ENCODE peak calls at places on chromosome X, in five cellular contexts. T is neural progenitor cell; K is gastrocnemius medialis; Z is cardiac muscle cell; M is CD8-positive, alpha-beta memory T cell. C is an unnamed sample. For H3K27me3 and H3K4me1, the result is how much of the 10 kb centered on the place peaks cover.

GRCh38 chrX:17078031-17078730 is 131.7 kb downstream of the REPS2 start:
- DNase-seq in T (no peak), K (no peak), Z (no peak), M (no peak), C (no peak)

GRCh38 chrX:15143050-15143824 is 126.6 kb downstream of the ASB9 start:
- DNase-seq in T (peak), K (peak), Z (peak), M (peak), C (no peak)

GRCh38 chrX:48003367-48003757 is 427 bp downstream of the ZNF182 start:
- DNase-seq in T (peak), K (no peak), Z (no peak), M (peak), C (no peak)

GRCh38 chrX:132795211-132795610 is 163.2 kb downstream of the HS6ST2 start:
- DNase-seq in T (peak), K (no peak), Z (peak), M (no peak), C (no peak)

GRCh38 chrX:139967300-139967699 is 2.0 kb upstream of the CXorf66 start:
- DNase-seq in T (peak), K (no peak), Z (no peak), M (no peak), C (no peak)

GRCh38 chrX:87376896-87377295 is 140.7 kb upstream of the KLHL4 start:
- DNase-seq in T (no peak), K (no peak), Z (no peak), M (no peak), C (no peak)

GRCh38 chrX:155718964-155719586 is 106.3 kb upstream of the TMLHE start:
- DNase-seq in T (no peak), K (peak), Z (peak), M (no peak), C (no peak)

GRCh38 chrX:110042521-110042920 is 39.6 kb downstream of the TMEM164 start:
- DNase-seq in T (no peak), K (no peak), Z (no peak), M (no peak), C (no peak)

GRCh38 chrX:24838624-24839023 is 144.9 kb downstream of the POLA1 start:
- DNase-seq in T (peak), K (no peak), Z (peak), M (peak), C (no peak)

GRCh38 chrX:7108995-7109634 is 38.4 kb upstream of the STS start:
- DNase-seq in T (peak), K (no peak), Z (peak), M (no peak), C (no peak)

GRCh38 chrX:32289356-32289755 is 922.0 kb downstream of the DMD start:
- DNase-seq in T (no peak), K (no peak), Z (no peak), M (no peak), C (no peak)

GRCh38 chrX:37302569-37302968 is 46.6 kb upstream of the PRRG1 start:
- DNase-seq in T (peak), K (no peak), Z (peak), M (no peak), C (no peak)

GRCh38 chrX:74343970-74344622 is 40.1 kb downstream of the ZCCHC13 start:
- DNase-seq in T (peak), K (peak), Z (peak), M (peak), C (no peak)

GRCh38 chrX:49291615-49292337 is 11.7 kb upstream of the GAGE10 start:
- DNase-seq in T (peak), K (peak), Z (peak), M (peak), C (peak)

GRCh38 chrX:63809158-63809557 is 24.1 kb upstream of the ARHGEF9 start:
- DNase-seq in T (no peak), K (no peak), Z (no peak), M (no peak), C (no peak)

GRCh38 chrX:53494427-53494826 is 60.3 kb upstream of the HSD17B10 start:
- DNase-seq in T (no peak), K (no peak), Z (no peak), M (no peak), C (no peak)

GRCh38 chrX:51857159-51857733 is 36.2 kb upstream of the MAGED1 start:
- DNase-seq in T (no peak), K (no peak), Z (no peak), M (no peak), C (no peak)

GRCh38 chrX:51855698-51856097 is 37.7 kb upstream of the MAGED1 start:
- DNase-seq in T (no peak), K (no peak), Z (no peak), M (no peak), C (no peak)

GRCh38 chrX:51862920-51863319 is 30.5 kb upstream of the MAGED1 start:
- DNase-seq in T (no peak), K (no peak), Z (no peak), M (no peak), C (no peak)

GRCh38 chrX:51866156-51866555 is 27.3 kb upstream of the MAGED1 start:
- DNase-seq in T (no peak), K (no peak), Z (no peak), M (no peak), C (no peak)

GRCh38 chrX:51860679-51861078 is 32.7 kb upstream of the MAGED1 start:
- DNase-seq in T (peak), K (no peak), Z (peak), M (no peak), C (no peak)
- H3K27me3 ChIP-seq in T (under half), K (under half), Z (under half), M (under half), C (under half)

DNA sequence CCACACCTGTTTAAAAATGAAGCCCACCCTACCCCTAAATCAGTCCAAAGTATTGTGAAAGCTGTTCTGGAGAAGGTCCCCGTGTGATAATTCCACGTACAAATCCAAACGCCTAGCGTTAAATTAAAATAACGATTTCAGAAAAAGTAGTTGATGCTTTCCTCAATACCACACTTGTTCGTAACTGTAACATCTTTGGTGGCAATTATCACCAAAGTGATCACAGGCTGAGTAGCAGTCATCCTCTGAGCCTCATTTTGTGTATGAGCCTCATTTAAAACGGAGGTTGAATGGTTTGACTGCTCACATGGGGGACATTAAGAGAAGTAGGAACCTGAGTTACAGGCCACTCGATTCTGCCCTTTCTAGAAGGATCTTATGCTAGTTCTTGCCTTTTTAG is 92.9 kb downstream of the GEMIN8 start:
- DNase-seq in T (no peak), K (no peak), Z (no peak), M (no peak), C (no peak)
- H3K27ac ChIP-seq in T (no peak), K (no peak), Z (peak), M (no peak), C (no peak)

GRCh38 chrX:19704117-19704516 is 183.3 kb downstream of the SH3KBP1 start:
- DNase-seq in T (no peak), K (no peak), Z (no peak), M (no peak), C (no peak)
- H3K4me1 ChIP-seq in T (under half), K (under half), Z (under half), M (under half), C (under half)

DNA sequence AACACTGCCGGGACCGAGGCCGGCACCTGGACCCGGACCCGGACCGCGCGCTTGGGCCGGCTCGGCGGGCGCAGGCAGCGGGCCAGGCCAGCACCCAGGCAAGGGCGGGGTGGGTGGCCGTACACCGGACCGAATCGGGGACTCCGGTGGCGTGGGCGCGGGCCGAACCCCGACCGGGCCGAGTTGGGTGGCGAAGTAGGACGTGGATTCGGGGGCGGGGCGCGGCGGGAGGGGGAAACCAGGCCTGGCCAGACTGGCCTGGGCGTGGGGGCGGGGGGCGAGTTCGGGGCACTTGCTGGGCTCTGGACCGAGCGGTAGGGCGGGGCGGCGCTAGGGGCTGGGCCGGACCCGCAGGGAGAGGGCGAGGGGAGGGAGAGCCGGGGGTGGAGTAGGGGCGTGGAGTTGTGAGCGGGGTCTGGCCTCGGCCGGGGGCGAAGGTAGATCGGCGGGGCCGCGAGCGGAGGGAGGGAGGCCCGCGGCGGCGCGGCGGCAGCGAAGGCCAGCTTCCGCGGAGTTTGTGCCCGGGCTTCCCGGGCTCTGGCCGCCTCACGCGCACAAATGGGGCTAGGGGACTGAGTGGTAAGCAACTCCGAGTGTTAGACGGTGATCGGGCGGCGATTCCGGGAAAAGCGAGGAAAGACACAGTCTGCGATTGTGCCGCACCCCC is 1.8 kb upstream of the BCORL1 start:
- DNase-seq in T (peak), K (no peak), Z (peak), M (no peak), C (peak)
- H3K27me3 ChIP-seq in T (under half), K (under half), Z (under half), M (under half), C (under half)

GRCh38 chrX:20313889-20314288 is 47.2 kb upstream of the RPS6KA3 start:
- DNase-seq in T (no peak), K (no peak), Z (no peak), M (no peak), C (no peak)

GRCh38 chrX:20312018-20312417 is 45.3 kb upstream of the RPS6KA3 start:
- DNase-seq in T (no peak), K (no peak), Z (no peak), M (no peak), C (no peak)

GRCh38 chrX:20306668-20307067 is 40.0 kb upstream of the RPS6KA3 start:
- DNase-seq in T (no peak), K (no peak), Z (no peak), M (no peak), C (no peak)

GRCh38 chrX:20311505-20311904 is 44.8 kb upstream of the RPS6KA3 start:
- DNase-seq in T (no peak), K (no peak), Z (no peak), M (no peak), C (no peak)

DNA sequence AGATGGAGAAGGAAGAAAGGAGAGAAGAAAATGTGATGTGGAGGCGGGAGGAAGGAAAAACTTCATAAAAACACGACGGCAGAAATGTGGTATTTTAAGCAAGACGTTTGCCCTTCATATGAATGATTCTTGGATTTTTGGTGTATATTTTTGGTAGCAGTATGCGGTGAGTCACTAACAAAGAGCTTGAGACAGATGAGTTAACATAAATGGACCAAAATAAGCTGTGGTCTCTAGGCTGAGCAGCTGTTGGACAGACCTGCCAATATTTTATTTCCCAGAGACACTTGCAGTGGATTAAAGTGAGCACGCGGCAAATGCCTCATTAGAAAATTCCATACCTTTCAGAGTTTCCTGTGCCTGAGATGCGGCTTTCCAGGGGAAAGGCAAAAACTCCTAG is 43.1 kb upstream of the RPS6KA3 start:
- DNase-seq in T (no peak), K (no peak), Z (no peak), M (no peak), C (no peak)
- H3K27ac ChIP-seq in T (no peak), K (no peak), Z (no peak), M (no peak), C (peak)

DNA sequence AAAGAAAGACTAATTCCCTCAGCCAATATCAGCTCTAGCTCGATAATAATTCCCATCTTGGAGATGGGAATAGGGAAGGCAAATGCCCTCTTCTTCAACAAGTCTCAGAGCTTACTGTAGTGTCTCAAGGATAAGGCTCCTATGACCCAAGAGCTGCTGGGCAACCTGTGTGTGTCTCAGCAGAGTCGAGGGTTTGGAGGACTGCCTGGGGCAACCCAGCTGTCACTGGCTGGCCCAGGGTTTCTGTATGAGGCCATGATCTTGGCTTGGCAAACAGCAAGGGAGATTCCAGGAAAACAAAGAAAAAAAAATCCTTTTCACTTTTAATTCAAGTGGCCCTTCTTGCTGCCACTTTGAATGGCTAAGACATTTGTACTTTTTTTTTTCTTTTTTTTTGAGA is 34.3 kb downstream of the TMSB4X start:
- DNase-seq in T (no peak), K (no peak), Z (no peak), M (no peak), C (no peak)
- H3K4me1 ChIP-seq in T (under half), K (under half), Z (under half), M (half or more), C (under half)

DNA sequence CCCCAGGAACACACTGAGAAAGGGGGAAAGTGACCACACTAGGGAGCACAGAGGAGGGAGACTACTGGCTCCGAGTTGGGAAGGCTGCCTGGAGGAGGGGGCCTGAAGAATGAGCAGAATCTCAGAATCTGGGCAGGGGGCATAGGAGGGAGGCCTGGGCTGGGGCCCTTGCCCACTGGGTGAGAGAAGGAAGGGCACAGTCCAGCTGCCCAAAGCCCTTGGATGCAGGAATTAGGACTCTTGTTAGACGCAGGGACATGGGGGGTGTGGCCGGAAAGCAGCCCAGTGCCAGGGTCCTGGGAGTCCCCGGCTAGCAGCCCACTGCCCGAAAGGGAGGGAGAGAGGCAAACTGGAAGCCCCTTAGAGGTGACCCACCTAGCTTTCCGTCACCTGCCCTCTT is 1.9 kb upstream of the DUSP9 start:
- DNase-seq in T (no peak), K (no peak), Z (no peak), M (no peak), C (no peak)
- H3K27me3 ChIP-seq in T (half or more), K (under half), Z (half or more), M (under half), C (under half)

GRCh38 chrX:133961046-133961445 is 24.3 kb downstream of the GPC3 start:
- DNase-seq in T (no peak), K (no peak), Z (no peak), M (no peak), C (no peak)

GRCh38 chrX:133958997-133959688 is 26.3 kb downstream of the GPC3 start:
- DNase-seq in T (no peak), K (no peak), Z (no peak), M (no peak), C (no peak)

GRCh38 chrX:133965321-133965720 is 20.1 kb downstream of the GPC3 start:
- DNase-seq in T (no peak), K (no peak), Z (no peak), M (no peak), C (no peak)

GRCh38 chrX:133956570-133957340 is 28.6 kb downstream of the GPC3 start:
- DNase-seq in T (no peak), K (no peak), Z (no peak), M (no peak), C (no peak)

GRCh38 chrX:133959972-133960371 is 25.4 kb downstream of the GPC3 start:
- DNase-seq in T (no peak), K (no peak), Z (no peak), M (no peak), C (no peak)
- H3K27ac ChIP-seq in T (peak), K (no peak), Z (no peak), M (no peak), C (no peak)

GRCh38 chrX:12956704-12957541 is 18.0 kb upstream of the TMSB4X start:
- DNase-seq in T (no peak), K (peak), Z (no peak), M (peak), C (no peak)
- H3K4me1 ChIP-seq in T (under half), K (under half), Z (under half), M (half or more), C (under half)

DNA sequence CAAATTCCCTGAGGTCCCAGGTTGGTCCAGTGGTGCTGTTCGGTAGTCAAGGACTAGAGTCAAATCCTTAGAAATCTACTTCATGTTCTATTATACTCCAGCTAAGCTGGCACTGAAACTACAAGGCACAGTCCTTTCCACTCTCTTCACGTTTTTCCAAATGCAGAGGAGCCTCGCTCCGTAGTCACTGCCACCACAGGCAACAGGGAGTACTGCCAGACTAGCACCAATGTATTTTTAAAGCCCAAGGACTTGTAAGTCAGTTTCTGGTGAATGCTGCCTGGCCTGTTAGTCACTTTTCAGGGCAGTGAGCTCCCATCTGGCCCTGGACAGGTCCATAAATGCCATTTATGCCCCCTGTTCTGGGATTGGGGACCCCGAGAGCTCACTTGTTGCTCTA is 323.5 kb downstream of the FAM47A start:
- DNase-seq in T (no peak), K (no peak), Z (no peak), M (no peak), C (no peak)
- H3K27me3 ChIP-seq in T (under half), K (under half), Z (under half), M (under half), C (under half)